ENCODE peak calls at places on chromosomes 16 and 17, in nine cellular contexts. One of them, this sample, is unnamed.

GRCh38 chr16:79644977-79645667 is 44.6 kb upstream of the MAF start:
- DNase-seq in neural progenitor cell: no peak
- DNase-seq in GM23248: no peak
- DNase-seq in MM.1S: no peak
- DNase-seq in SK-N-SH: no peak
- DNase-seq in hepatocyte: no peak
- DNase-seq in HCT116: no peak
- DNase-seq in PC-3: no peak
- DNase-seq in GM23338: no peak
- DNase-seq in this sample: no peak

GRCh38 chr17:17710728-17711541 is 29.7 kb downstream of the RAI1 start:
- DNase-seq in neural progenitor cell: peak; percentile 84
- DNase-seq in GM23248: peak; percentile 89
- DNase-seq in MM.1S: no peak
- DNase-seq in SK-N-SH: peak; percentile 52
- DNase-seq in hepatocyte: peak; percentile 95
- DNase-seq in HCT116: peak; percentile 72
- DNase-seq in PC-3: peak; percentile 95
- DNase-seq in GM23338: peak; percentile 92
- DNase-seq in this sample: no peak

GRCh38 chr17:7438050-7438614 is 1.2 kb upstream of the FGF11 start:
- DNase-seq in neural progenitor cell: peak; percentile 88
- DNase-seq in GM23248: peak; percentile 40
- DNase-seq in MM.1S: no peak
- DNase-seq in SK-N-SH: no peak
- DNase-seq in hepatocyte: peak; percentile 80
- DNase-seq in HCT116: no peak
- DNase-seq in PC-3: no peak
- DNase-seq in GM23338: peak; percentile 86
- DNase-seq in this sample: peak; percentile 29

GRCh38 chr17:80082403-80083135 is 18.8 kb upstream of the GAA start:
- DNase-seq in neural progenitor cell: peak; percentile 86
- DNase-seq in GM23248: peak; percentile 81
- DNase-seq in MM.1S: peak; percentile 57
- DNase-seq in SK-N-SH: peak; percentile 94
- DNase-seq in hepatocyte: peak; percentile 86
- DNase-seq in HCT116: peak; percentile 75
- DNase-seq in PC-3: peak; percentile 91
- DNase-seq in GM23338: peak; percentile 85
- DNase-seq in this sample: peak; percentile 85

GRCh38 chr17:78484300-78485159 is 92.7 kb downstream of the DNAH17 start:
- DNase-seq in neural progenitor cell: peak; percentile 69
- DNase-seq in GM23248: peak; percentile 50
- DNase-seq in MM.1S: no peak
- DNase-seq in SK-N-SH: no peak
- DNase-seq in hepatocyte: peak; percentile 61
- DNase-seq in HCT116: peak; percentile 22
- DNase-seq in PC-3: no peak
- DNase-seq in GM23338: peak; percentile 81
- DNase-seq in this sample: peak; percentile 79

GRCh38 chr17:41322264-41322902 is 6.9 kb upstream of the KRTAP17-1 start:
- DNase-seq in neural progenitor cell: peak; percentile 44
- DNase-seq in GM23248: peak; percentile 82
- DNase-seq in MM.1S: peak; percentile 58
- DNase-seq in SK-N-SH: peak; percentile 50
- DNase-seq in hepatocyte: peak; percentile 68
- DNase-seq in HCT116: peak; percentile 35
- DNase-seq in PC-3: peak; percentile 65
- DNase-seq in GM23338: peak; percentile 67
- DNase-seq in this sample: peak; percentile 46

GRCh38 chr16:66858740-66859396 is 14.7 kb downstream of the CA7 start:
- DNase-seq in neural progenitor cell: no peak
- DNase-seq in GM23248: peak; percentile 81
- DNase-seq in MM.1S: no peak
- DNase-seq in SK-N-SH: peak; percentile 19
- DNase-seq in hepatocyte: no peak
- DNase-seq in HCT116: peak; percentile 63
- DNase-seq in PC-3: peak; percentile 78
- DNase-seq in GM23338: no peak
- DNase-seq in this sample: no peak

GRCh38 chr16:12763517-12763916 is 40.2 kb downstream of the CPPED1 start:
- DNase-seq in neural progenitor cell: no peak
- DNase-seq in GM23248: no peak
- DNase-seq in MM.1S: no peak
- DNase-seq in SK-N-SH: peak; percentile 68
- DNase-seq in hepatocyte: no peak
- DNase-seq in HCT116: no peak
- DNase-seq in PC-3: no peak
- DNase-seq in GM23338: no peak
- DNase-seq in this sample: no peak

GRCh38 chr16:24983521-24983920 is 31.6 kb downstream of the ARHGAP17 start:
- DNase-seq in neural progenitor cell: no peak
- DNase-seq in GM23248: no peak
- DNase-seq in MM.1S: no peak
- DNase-seq in SK-N-SH: no peak
- DNase-seq in hepatocyte: no peak
- DNase-seq in HCT116: no peak
- DNase-seq in PC-3: no peak
- DNase-seq in GM23338: no peak
- DNase-seq in this sample: no peak

GRCh38 chr17:44345497-44346026 is 460 bp downstream of the GRN start:
- DNase-seq in neural progenitor cell: peak; percentile 91
- DNase-seq in GM23248: peak; percentile 73
- DNase-seq in MM.1S: peak; percentile 50
- DNase-seq in SK-N-SH: peak; percentile 81
- DNase-seq in hepatocyte: peak; percentile 75
- DNase-seq in HCT116: peak; percentile 57
- DNase-seq in PC-3: peak; percentile 77
- DNase-seq in GM23338: peak; percentile 92
- DNase-seq in this sample: peak; percentile 71

GRCh38 chr17:62987136-62987535 is 21.1 kb downstream of the TANC2 start:
- DNase-seq in neural progenitor cell: peak; percentile 15
- DNase-seq in GM23248: no peak
- DNase-seq in MM.1S: no peak
- DNase-seq in SK-N-SH: peak; percentile 18
- DNase-seq in hepatocyte: no peak
- DNase-seq in HCT116: no peak
- DNase-seq in PC-3: no peak
- DNase-seq in GM23338: peak; percentile 65
- DNase-seq in this sample: no peak

GRCh38 chr16:3264137-3265036 is 8.0 kb upstream of the MEFV start:
- DNase-seq in neural progenitor cell: peak; percentile 98
- DNase-seq in GM23248: peak; percentile 99
- DNase-seq in MM.1S: peak; percentile 97
- DNase-seq in SK-N-SH: peak; percentile 99
- DNase-seq in hepatocyte: peak; percentile 97
- DNase-seq in HCT116: peak; percentile 94
- DNase-seq in PC-3: peak; percentile 94
- DNase-seq in GM23338: peak; percentile 98
- DNase-seq in this sample: peak; percentile 99

GRCh38 chr16:72299684-72300243 is 127.8 kb upstream of the PMFBP1 start:
- DNase-seq in neural progenitor cell: no peak
- DNase-seq in GM23248: no peak
- DNase-seq in MM.1S: no peak
- DNase-seq in SK-N-SH: no peak
- DNase-seq in hepatocyte: peak; percentile 58
- DNase-seq in HCT116: no peak
- DNase-seq in PC-3: no peak
- DNase-seq in GM23338: no peak
- DNase-seq in this sample: no peak

DNA sequence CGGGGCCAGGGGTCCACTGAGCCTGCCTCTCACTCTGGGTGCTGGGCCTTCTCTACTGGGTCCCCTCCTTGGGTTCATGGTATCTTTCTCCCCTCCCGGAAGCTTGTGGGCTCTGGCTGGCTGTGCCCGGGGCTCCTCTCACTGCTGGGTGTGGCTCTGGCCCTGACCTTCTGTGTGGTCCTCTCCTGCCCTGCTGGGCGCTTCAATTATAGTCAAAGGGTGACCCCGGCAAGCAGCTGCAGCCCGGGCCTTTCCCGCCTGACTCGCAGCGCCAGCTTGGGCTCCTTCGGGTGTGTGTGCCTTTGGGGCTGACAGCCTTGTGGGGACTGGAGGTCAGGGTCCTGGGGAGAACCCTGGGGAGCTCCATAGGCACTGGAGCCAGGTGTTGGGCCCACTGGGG is 54.2 kb upstream of the PVALEF start:
- DNase-seq in neural progenitor cell: no peak
- DNase-seq in GM23248: no peak
- DNase-seq in MM.1S: no peak
- DNase-seq in SK-N-SH: no peak
- DNase-seq in hepatocyte: no peak
- DNase-seq in HCT116: no peak
- DNase-seq in PC-3: no peak
- DNase-seq in GM23338: no peak
- DNase-seq in this sample: no peak
- H3K36me3 ChIP-seq in neural progenitor cell: no peaks in the 10 kb centered on the region
- H3K36me3 ChIP-seq in GM23248: no peaks in the 10 kb centered on the region
- H3K36me3 ChIP-seq in MM.1S: no peaks in the 10 kb centered on the region
- H3K36me3 ChIP-seq in SK-N-SH: no peaks in the 10 kb centered on the region
- H3K36me3 ChIP-seq in hepatocyte: no peaks in the 10 kb centered on the region
- H3K36me3 ChIP-seq in HCT116: peaks cover 28% of the 10 kb centered on the region
- H3K36me3 ChIP-seq in PC-3: no peaks in the 10 kb centered on the region
- H3K36me3 ChIP-seq in GM23338: no peaks in the 10 kb centered on the region
- H3K36me3 ChIP-seq in this sample: no peaks in the 10 kb centered on the region

GRCh38 chr17:82112866-82113390 is 14.9 kb upstream of the FASN start:
- DNase-seq in neural progenitor cell: no peak
- DNase-seq in GM23248: no peak
- DNase-seq in MM.1S: no peak
- DNase-seq in SK-N-SH: no peak
- DNase-seq in hepatocyte: no peak
- DNase-seq in HCT116: no peak
- DNase-seq in PC-3: no peak
- DNase-seq in GM23338: no peak
- DNase-seq in this sample: no peak

GRCh38 chr17:82114872-82115271 is 16.8 kb upstream of the FASN start:
- DNase-seq in neural progenitor cell: no peak
- DNase-seq in GM23248: no peak
- DNase-seq in MM.1S: no peak
- DNase-seq in SK-N-SH: peak; percentile 16
- DNase-seq in hepatocyte: no peak
- DNase-seq in HCT116: no peak
- DNase-seq in PC-3: no peak
- DNase-seq in GM23338: no peak
- DNase-seq in this sample: no peak

GRCh38 chr17:82113422-82113821 is 15.4 kb upstream of the FASN start:
- DNase-seq in neural progenitor cell: no peak
- DNase-seq in GM23248: no peak
- DNase-seq in MM.1S: no peak
- DNase-seq in SK-N-SH: no peak
- DNase-seq in hepatocyte: no peak
- DNase-seq in HCT116: no peak
- DNase-seq in PC-3: no peak
- DNase-seq in GM23338: no peak
- DNase-seq in this sample: no peak

GRCh38 chr17:82113941-82114340 is 15.9 kb upstream of the FASN start:
- DNase-seq in neural progenitor cell: no peak
- DNase-seq in GM23248: no peak
- DNase-seq in MM.1S: no peak
- DNase-seq in SK-N-SH: no peak
- DNase-seq in hepatocyte: peak; percentile 3
- DNase-seq in HCT116: no peak
- DNase-seq in PC-3: no peak
- DNase-seq in GM23338: no peak
- DNase-seq in this sample: no peak

GRCh38 chr17:82114447-82114846 is 16.4 kb upstream of the FASN start:
- DNase-seq in neural progenitor cell: no peak
- DNase-seq in GM23248: no peak
- DNase-seq in MM.1S: no peak
- DNase-seq in SK-N-SH: peak; percentile 21
- DNase-seq in hepatocyte: no peak
- DNase-seq in HCT116: no peak
- DNase-seq in PC-3: no peak
- DNase-seq in GM23338: no peak
- DNase-seq in this sample: no peak
- H2AFZ ChIP-seq in neural progenitor cell: no peak overlapping the region
- H2AFZ ChIP-seq in GM23248: no peak overlapping the region
- H2AFZ ChIP-seq in MM.1S: no peak overlapping the region
- H2AFZ ChIP-seq in SK-N-SH: no peak overlapping the region
- H2AFZ ChIP-seq in hepatocyte: no peak overlapping the region
- H2AFZ ChIP-seq in HCT116: no peak overlapping the region
- H2AFZ ChIP-seq in PC-3: no peak overlapping the region
- H2AFZ ChIP-seq in GM23338: no peak overlapping the region
- H2AFZ ChIP-seq in this sample: no peak overlapping the region

DNA sequence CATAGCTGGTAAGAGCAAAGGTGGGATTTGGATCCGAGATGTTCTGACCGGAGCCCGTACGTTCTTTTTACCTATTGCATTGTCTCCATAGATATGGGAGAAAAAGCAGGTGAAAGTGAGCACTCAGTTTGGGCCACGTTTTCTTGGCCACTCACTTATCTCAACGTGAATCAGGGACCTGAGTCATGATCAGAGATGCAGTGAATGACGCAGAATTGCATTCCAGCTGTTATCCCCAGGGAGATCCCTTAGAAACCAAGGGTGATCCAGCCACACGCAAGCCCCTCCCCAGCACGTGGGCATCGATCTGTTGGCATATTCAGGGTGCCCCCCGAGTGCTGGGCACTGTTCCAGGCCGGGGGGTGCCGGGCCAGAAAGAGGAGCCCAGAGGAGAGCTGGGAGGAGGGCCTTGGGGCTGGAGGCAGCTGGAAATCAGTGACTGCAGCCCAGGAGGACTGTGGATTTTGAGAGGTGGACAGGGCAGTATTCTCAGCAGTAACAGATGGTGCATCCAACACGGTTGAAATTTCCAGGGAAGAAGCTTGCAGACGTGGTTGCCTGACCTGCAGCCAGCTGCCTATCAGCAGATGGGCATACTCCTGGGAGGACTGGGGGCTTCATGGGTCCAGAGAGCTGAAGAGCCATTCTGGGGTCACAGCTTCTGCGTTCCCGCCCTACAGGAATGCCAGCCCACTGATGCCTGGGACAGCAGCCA is 87.2 kb upstream of the CACNG5 start:
- DNase-seq in neural progenitor cell: no peak
- DNase-seq in GM23248: peak; percentile 94
- DNase-seq in MM.1S: no peak
- DNase-seq in SK-N-SH: no peak
- DNase-seq in hepatocyte: no peak
- DNase-seq in HCT116: no peak
- DNase-seq in PC-3: peak; percentile 84
- DNase-seq in GM23338: no peak
- DNase-seq in this sample: no peak
- TF ChIP-seq EZH2phosphoT487 in neural progenitor cell: no peak
- TF ChIP-seq EZH2phosphoT487 in GM23248: no peak
- TF ChIP-seq EZH2phosphoT487 in MM.1S: no peak
- TF ChIP-seq EZH2phosphoT487 in SK-N-SH: no peak
- TF ChIP-seq EZH2phosphoT487 in hepatocyte: no peak
- TF ChIP-seq EZH2phosphoT487 in HCT116: no peak
- TF ChIP-seq EZH2phosphoT487 in PC-3: no peak
- TF ChIP-seq EZH2phosphoT487 in GM23338: no peak
- TF ChIP-seq EZH2phosphoT487 in this sample: no peak

DNA sequence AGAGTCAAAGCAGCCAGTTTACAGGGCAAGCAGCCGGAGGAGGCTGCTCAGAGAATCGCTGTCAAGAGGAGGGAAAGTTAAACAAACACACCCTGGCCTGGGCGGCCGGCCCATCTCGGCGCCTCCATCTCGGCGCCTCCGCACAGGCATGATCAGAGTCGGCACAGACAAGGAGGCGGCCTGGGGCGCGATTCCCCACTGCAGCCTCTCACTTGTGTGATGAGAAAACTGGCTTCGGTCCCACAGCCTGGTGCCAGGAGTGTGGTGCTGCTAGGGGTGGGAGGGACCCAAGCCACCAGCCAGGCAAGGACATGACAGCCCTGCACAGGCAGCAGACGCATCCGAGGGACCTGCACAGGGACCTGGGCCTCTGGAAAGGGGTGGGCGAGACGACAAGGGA is 17.7 kb downstream of the SLC38A10 start:
- DNase-seq in neural progenitor cell: no peak
- DNase-seq in GM23248: no peak
- DNase-seq in MM.1S: no peak
- DNase-seq in SK-N-SH: peak; percentile 99
- DNase-seq in hepatocyte: peak; percentile 32
- DNase-seq in HCT116: no peak
- DNase-seq in PC-3: no peak
- DNase-seq in GM23338: no peak
- DNase-seq in this sample: no peak
- H3K36me3 ChIP-seq in neural progenitor cell: no peaks in the 10 kb centered on the region
- H3K36me3 ChIP-seq in GM23248: peaks cover 6% of the 10 kb centered on the region
- H3K36me3 ChIP-seq in MM.1S: no peaks in the 10 kb centered on the region
- H3K36me3 ChIP-seq in SK-N-SH: peaks cover 19% of the 10 kb centered on the region
- H3K36me3 ChIP-seq in hepatocyte: no peaks in the 10 kb centered on the region
- H3K36me3 ChIP-seq in HCT116: peaks cover 51% of the 10 kb centered on the region
- H3K36me3 ChIP-seq in PC-3: peaks cover 16% of the 10 kb centered on the region
- H3K36me3 ChIP-seq in GM23338: no peaks in the 10 kb centered on the region
- H3K36me3 ChIP-seq in this sample: peaks cover 52% of the 10 kb centered on the region